ENCODE peak calls at places on chromosome 5, in four cellular contexts. M is fibroblast of lung, Y is tibial artery, R is astrocyte. W is an unnamed sample.

GRCh38 chr5:73273379-73274050 is 100.5 kb downstream of the TMEM174 start:
- DNase-seq in M (no peak), Y (no peak), R (no peak), W (no peak)

GRCh38 chr5:126814721-126815404 is 37.9 kb downstream of the LMNB1 start:
- DNase-seq in M (peak), Y (no peak), R (peak), W (no peak)

GRCh38 chr5:143613329-143613728 is 198.6 kb upstream of the HMHB1 start:
- DNase-seq in M (no peak), Y (no peak), R (no peak), W (no peak)

GRCh38 chr5:146055432-146055831 is 49.9 kb downstream of the PLAC8L1 start:
- DNase-seq in M (no peak), Y (no peak), R (no peak), W (no peak)

GRCh38 chr5:174552428-174552827 is 172.0 kb upstream of the MSX2 start:
- DNase-seq in M (no peak), Y (no peak), R (no peak), W (no peak)

GRCh38 chr5:146052780-146053179 is 52.6 kb downstream of the PLAC8L1 start:
- DNase-seq in M (no peak), Y (no peak), R (no peak), W (no peak)

GRCh38 chr5:178206166-178207101 is 2.1 kb downstream of the HNRNPAB start:
- DNase-seq in M (peak), Y (peak), R (no peak), W (no peak)

GRCh38 chr5:112186401-112186990 is 232.6 kb downstream of the EPB41L4A start:
- DNase-seq in M (peak), Y (no peak), R (peak), W (peak)

GRCh38 chr5:126525630-126526245 is 69.3 kb downstream of the ALDH7A1 start:
- DNase-seq in M (peak), Y (peak), R (no peak), W (no peak)

GRCh38 chr5:174311531-174312269 is 266.2 kb downstream of the NSG2 start:
- DNase-seq in M (peak), Y (peak), R (no peak), W (no peak)

DNA sequence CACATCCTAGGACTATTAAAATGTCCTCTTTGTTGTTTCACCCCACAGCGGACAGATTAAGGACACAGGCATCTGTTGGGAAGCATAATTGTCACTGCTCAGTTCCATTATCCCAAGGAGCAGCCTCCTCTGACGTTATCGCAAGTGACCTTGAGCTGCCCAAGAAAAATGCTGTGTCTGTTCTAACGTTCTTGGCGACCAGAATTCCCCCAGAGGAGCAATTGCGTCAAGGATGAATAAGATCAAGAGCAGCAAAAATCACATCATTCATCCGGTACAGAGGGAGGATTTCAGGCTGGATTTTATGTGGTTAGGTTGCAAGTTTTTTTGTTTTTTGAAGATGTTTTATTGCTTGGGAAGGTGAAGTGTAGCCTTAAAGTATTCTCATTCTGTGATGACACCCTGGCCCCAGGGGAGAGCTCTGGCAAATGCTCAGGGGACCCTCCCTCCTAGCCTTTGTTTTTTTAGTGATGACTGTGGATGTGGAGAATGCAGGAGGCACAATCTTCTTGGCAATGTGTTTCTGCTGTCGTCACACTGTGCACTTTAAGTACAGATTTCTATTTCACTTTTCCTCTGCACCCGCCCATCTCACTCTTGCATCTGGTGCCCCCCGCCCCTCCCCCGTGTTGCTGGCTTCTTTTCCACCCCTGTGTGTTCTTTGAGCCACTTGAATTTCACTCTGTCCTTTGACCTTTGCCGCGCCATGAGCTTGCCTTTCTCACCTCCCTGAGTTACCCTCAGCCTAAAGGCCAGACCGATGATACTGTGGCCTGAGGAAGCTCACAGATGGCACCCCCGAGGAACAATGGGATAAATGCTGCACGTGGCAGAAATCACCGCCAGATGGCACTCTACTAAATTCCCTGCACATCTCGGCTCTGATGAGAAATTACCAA is 308.4 kb downstream of the RAB3C start:
- DNase-seq in M (peak), Y (peak), R (peak), W (peak)
- H3K4me3 ChIP-seq in M (peak), Y (peak), R (peak), W (peak)

GRCh38 chr5:160460377-160461049 is 38.9 kb downstream of the PTTG1 start:
- DNase-seq in M (no peak), Y (no peak), R (peak), W (no peak)
- TF ChIP-seq CTCF in M (peak), Y (no peak), R (peak), W (peak)

GRCh38 chr5:1949253-1949652 is 66.5 kb upstream of the IRX4 start:
- DNase-seq in M (no peak), Y (no peak), R (no peak), W (no peak)

GRCh38 chr5:1948111-1948510 is 65.4 kb upstream of the IRX4 start:
- DNase-seq in M (no peak), Y (no peak), R (no peak), W (no peak)

GRCh38 chr5:1950096-1950707 is 67.5 kb upstream of the IRX4 start:
- DNase-seq in M (no peak), Y (no peak), R (no peak), W (no peak)

GRCh38 chr5:1946776-1947175 is 64.1 kb upstream of the IRX4 start:
- DNase-seq in M (no peak), Y (no peak), R (no peak), W (no peak)

GRCh38 chr5:1948663-1949191 is 66.0 kb upstream of the IRX4 start:
- DNase-seq in M (no peak), Y (no peak), R (no peak), W (no peak)
- H3K27ac ChIP-seq in M (no peak), Y (no peak), R (no peak), W (no peak)

GRCh38 chr5:38871790-38872551 is 26.2 kb downstream of the OSMR start:
- DNase-seq in M (peak), Y (no peak), R (peak), W (peak)

GRCh38 chr5:38871211-38871610 is 25.4 kb downstream of the OSMR start:
- DNase-seq in M (peak), Y (no peak), R (peak), W (no peak)

GRCh38 chr5:38872826-38873225 is 27.0 kb downstream of the OSMR start:
- DNase-seq in M (no peak), Y (no peak), R (peak), W (no peak)

GRCh38 chr5:38867071-38867790 is 21.4 kb downstream of the OSMR start:
- DNase-seq in M (no peak), Y (no peak), R (peak), W (no peak)

GRCh38 chr5:38870595-38870994 is 24.8 kb downstream of the OSMR start:
- DNase-seq in M (no peak), Y (no peak), R (no peak), W (no peak)
- H3K4me3 ChIP-seq in M (no peak), Y (no peak), R (no peak), W (no peak)

GRCh38 chr5:134070979-134071849 is 43.3 kb upstream of the TCF7 start:
- DNase-seq in M (no peak), Y (no peak), R (no peak), W (no peak)
- TF ChIP-seq CTCF in M (no peak), Y (no peak), R (no peak), W (no peak)

GRCh38 chr5:110106750-110107149 is 417.0 kb downstream of the MAN2A1 start:
- DNase-seq in M (no peak), Y (no peak), R (no peak), W (no peak)

GRCh38 chr5:110105692-110106091 is 416.0 kb downstream of the MAN2A1 start:
- DNase-seq in M (peak), Y (peak), R (peak), W (no peak)

GRCh38 chr5:110108520-110108919 is 418.8 kb downstream of the MAN2A1 start:
- DNase-seq in M (no peak), Y (no peak), R (no peak), W (no peak)

GRCh38 chr5:110104728-110105127 is 415.0 kb downstream of the MAN2A1 start:
- DNase-seq in M (no peak), Y (no peak), R (peak), W (no peak)

GRCh38 chr5:110104048-110104725 is 414.5 kb downstream of the MAN2A1 start:
- DNase-seq in M (no peak), Y (no peak), R (no peak), W (no peak)
- H3K27ac ChIP-seq in M (no peak), Y (no peak), R (no peak), W (no peak)

GRCh38 chr5:67013719-67014118 is 182.9 kb downstream of the CD180 start:
- DNase-seq in M (no peak), Y (no peak), R (peak), W (no peak)

GRCh38 chr5:67014191-67014590 is 182.4 kb downstream of the CD180 start:
- DNase-seq in M (no peak), Y (no peak), R (no peak), W (no peak)

GRCh38 chr5:67012241-67012640 is 184.4 kb downstream of the CD180 start:
- DNase-seq in M (no peak), Y (no peak), R (peak), W (no peak)

GRCh38 chr5:67014957-67015400 is 181.6 kb downstream of the CD180 start:
- DNase-seq in M (peak), Y (no peak), R (peak), W (no peak)

DNA sequence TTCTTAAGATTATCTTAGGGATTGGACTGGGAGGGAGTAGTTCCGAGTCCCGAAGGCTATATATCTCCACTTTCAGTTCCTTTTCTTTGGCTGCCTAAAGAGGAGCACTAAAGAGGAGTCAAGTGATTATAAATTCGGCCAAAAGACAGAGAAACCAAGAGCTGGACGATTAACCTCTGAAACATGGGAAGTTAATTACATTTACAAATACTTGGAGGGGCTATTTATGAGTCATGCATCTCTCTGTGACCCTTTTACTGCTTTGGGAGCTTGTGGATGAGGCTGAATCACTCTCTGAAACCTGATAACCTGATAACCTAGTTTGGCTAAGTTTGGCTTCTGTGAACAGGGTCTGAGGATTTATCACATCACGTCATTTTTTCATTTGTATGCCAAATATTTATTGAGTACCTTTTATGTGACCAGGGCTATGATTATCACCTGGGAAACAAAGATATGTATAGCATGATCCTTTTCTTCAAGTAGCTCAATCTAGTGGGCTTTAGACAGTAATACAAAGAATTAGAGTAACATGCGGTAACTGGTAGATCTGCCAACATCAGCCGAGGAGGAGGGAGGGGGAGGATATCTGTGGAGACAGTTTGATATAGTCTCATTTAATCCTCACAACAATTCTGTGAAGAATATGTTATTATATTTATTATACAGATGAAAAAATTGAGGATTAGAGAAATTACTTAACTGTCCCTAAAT is 180.9 kb downstream of the CD180 start:
- DNase-seq in M (peak), Y (no peak), R (peak), W (peak)
- H3K4me3 ChIP-seq in M (peak), Y (peak), R (peak), W (peak)

DNA sequence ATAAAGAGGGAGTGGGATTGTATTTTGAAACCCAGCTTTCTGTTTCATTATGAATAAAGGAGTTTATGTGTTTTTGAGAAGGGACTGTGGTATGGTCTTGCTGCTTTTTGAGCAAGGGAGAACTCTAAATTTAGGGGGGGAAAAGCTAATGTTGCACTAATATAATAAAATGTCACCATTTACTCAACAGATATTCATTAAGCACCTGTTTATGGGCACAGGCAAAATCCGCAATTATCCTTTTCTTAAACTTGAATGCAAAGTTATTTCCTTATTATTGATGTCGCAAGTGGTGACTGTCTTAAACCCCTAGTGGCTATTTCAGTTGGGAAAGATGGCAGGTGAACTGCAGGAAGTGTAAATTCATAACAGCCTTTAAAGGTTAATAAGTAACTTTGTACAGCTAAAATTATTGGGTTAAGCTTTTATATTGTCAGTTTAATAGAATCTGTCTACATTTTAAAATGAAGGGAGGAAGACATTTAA is 1.5 kb downstream of the CDC42SE2 start:
- DNase-seq in M (peak), Y (no peak), R (no peak), W (no peak)
- TF ChIP-seq CTCF in M (peak), Y (peak), R (peak), W (peak)

GRCh38 chr5:61623401-61624069 is 291.5 kb downstream of the ZSWIM6 start:
- DNase-seq in M (no peak), Y (no peak), R (peak), W (no peak)

GRCh38 chr5:61625682-61626620 is 293.9 kb downstream of the ZSWIM6 start:
- DNase-seq in M (peak), Y (peak), R (peak), W (no peak)

GRCh38 chr5:61624553-61624952 is 292.5 kb downstream of the ZSWIM6 start:
- DNase-seq in M (no peak), Y (no peak), R (no peak), W (no peak)

GRCh38 chr5:61626639-61627282 is 294.7 kb downstream of the ZSWIM6 start:
- DNase-seq in M (no peak), Y (no peak), R (no peak), W (no peak)

GRCh38 chr5:61624966-61625681 is 293.1 kb downstream of the ZSWIM6 start:
- DNase-seq in M (no peak), Y (no peak), R (no peak), W (no peak)
- H3K27ac ChIP-seq in M (no peak), Y (peak), R (no peak), W (no peak)

W was measured in AG04450.